ENCODE peak calls at places on chromosome 9, in five cellular contexts. P is fibroblast of pulmonary artery; R is T follicular helper cell; B is mammary epithelial cell; A is central memory CD4-positive, alpha-beta T cell. O is an unnamed sample.

GRCh38 chr9:37432020-37432419 is 9.5 kb downstream of the GRHPR start:
- DNase-seq in A (no peak), P (no peak), R (no peak), B (no peak), O (no peak)

GRCh38 chr9:33162721-33163311 is 4.3 kb downstream of the B4GALT1 start:
- DNase-seq in R (no peak), P (peak), B (peak), A (no peak), O (no peak)

GRCh38 chr9:136255166-136255538 is 9.5 kb upstream of the QSOX2 start:
- DNase-seq in P (peak), A (no peak), B (peak), R (no peak), O (no peak)

GRCh38 chr9:93978498-93978897 is 23.3 kb upstream of the BARX1 start:
- DNase-seq in A (no peak), R (no peak), P (no peak), B (no peak), O (no peak)

GRCh38 chr9:32589083-32589713 is 16.2 kb upstream of the NDUFB6 start:
- DNase-seq in B (peak), P (peak), A (no peak), R (no peak), O (no peak)

GRCh38 chr9:29514336-29514735 is 1941.1 kb upstream of the C9orf72 start:
- DNase-seq in B (peak), P (no peak), R (no peak), A (no peak), O (no peak)

GRCh38 chr9:13427587-13427986 is 148.1 kb upstream of the MPDZ start:
- DNase-seq in A (no peak), P (peak), R (no peak), B (peak), O (peak)

GRCh38 chr9:135410831-135411473 is 68.6 kb upstream of the PPP1R26 start:
- DNase-seq in A (no peak), R (no peak), B (no peak), P (no peak), O (no peak)

GRCh38 chr9:36222449-36222848 is 31.7 kb downstream of the CLTA start:
- DNase-seq in P (no peak), A (no peak), R (no peak), B (no peak), O (no peak)

GRCh38 chr9:110541950-110542349 is 37.6 kb downstream of the SVEP1 start:
- DNase-seq in R (no peak), B (no peak), P (peak), A (no peak), O (no peak)

GRCh38 chr9:127244609-127245601 is 19.7 kb upstream of the GARNL3 start:
- DNase-seq in B (peak), R (peak), A (peak), P (peak), O (peak)

GRCh38 chr9:124220551-124221451 is 36.9 kb upstream of the NEK6 start:
- DNase-seq in R (no peak), P (peak), B (peak), A (no peak), O (no peak)

GRCh38 chr9:93206576-93207155 is 22.7 kb downstream of the WNK2 start:
- DNase-seq in R (no peak), P (no peak), A (no peak), B (no peak), O (no peak)

GRCh38 chr9:133107245-133107722 is 13.8 kb downstream of the RALGDS start:
- DNase-seq in R (no peak), B (no peak), P (no peak), A (no peak), O (no peak)

GRCh38 chr9:20225841-20226240 is 396.5 kb downstream of the MLLT3 start:
- DNase-seq in B (no peak), P (no peak), R (no peak), A (no peak), O (no peak)

GRCh38 chr9:110206388-110206787 is 1.6 kb downstream of the C9orf152 start:
- DNase-seq in A (no peak), P (no peak), B (no peak), R (no peak), O (no peak)